ENCODE peak calls at places on chromosomes 6 and 20, in four cellular contexts. G, I, J and P are unnamed samples.

GRCh38 chr6:1379026-1379809 is 10.2 kb upstream of the FOXF2 start:
- DNase-seq in I (no peak), J (no peak), G (no peak), P (no peak)

GRCh38 chr6:37456126-37456525 is 23.1 kb downstream of the CMTR1 start:
- DNase-seq in J (no peak), I (no peak), G (no peak), P (no peak)

GRCh38 chr6:169252805-169253189 is 849 bp downstream of the THBS2 start:
- DNase-seq in J (no peak), I (no peak), G (no peak), P (no peak)

GRCh38 chr20:33545763-33546162 is 55.9 kb downstream of the CBFA2T2 start:
- DNase-seq in J (no peak), I (no peak), G (no peak), P (no peak)

GRCh38 chr6:138289739-138290138 is 71.4 kb upstream of the PBOV1 start:
- DNase-seq in J (no peak), G (peak; percentile 6), I (peak; percentile 47), P (peak; percentile 25)

GRCh38 chr6:137351890-137352289 is 132.7 kb upstream of the IFNGR1 start:
- DNase-seq in J (no peak), G (no peak), I (peak; percentile 86), P (peak; percentile 14)

GRCh38 chr6:99602519-99603420 is 3.9 kb upstream of the PRDM13 start:
- DNase-seq in J (no peak), I (no peak), G (no peak), P (no peak)

GRCh38 chr6:160348552-160349441 is 619 bp downstream of the SLC22A3 start:
- DNase-seq in I (peak; percentile 87), G (peak; percentile 51), J (no peak), P (no peak)

GRCh38 chr20:1130849-1131248 is 12.4 kb downstream of the PSMF1 start:
- DNase-seq in I (no peak), J (no peak), G (no peak), P (no peak)

GRCh38 chr6:146785001-146785585 is 186.3 kb downstream of the ADGB start:
- DNase-seq in J (no peak), G (peak; percentile 3), I (peak; percentile 36), P (peak; percentile 31)

GRCh38 chr20:47790032-47790965 is 5.0 kb upstream of the SULF2 start:
- DNase-seq in I (no peak), J (no peak), G (no peak), P (no peak)
- H3K4me1 ChIP-seq in I (peaks cover 14% of the 10 kb centered on the region), J (no peaks in the 10 kb centered on the region), G (peaks cover 22% of the 10 kb centered on the region), P (peaks cover 7% of the 10 kb centered on the region)

GRCh38 chr6:26531897-26532296 is 6.3 kb upstream of the HMGN4 start:
- DNase-seq in I (no peak), G (no peak), J (no peak), P (no peak)

GRCh38 chr6:26534681-26535465 is 3.3 kb upstream of the HMGN4 start:
- DNase-seq in J (no peak), I (peak; percentile 65), G (no peak), P (no peak)

GRCh38 chr6:26533532-26533931 is 4.6 kb upstream of the HMGN4 start:
- DNase-seq in I (no peak), J (no peak), G (no peak), P (no peak)

GRCh38 chr6:26530203-26530602 is 8.0 kb upstream of the HMGN4 start:
- DNase-seq in J (no peak), I (no peak), G (no peak), P (no peak)

GRCh38 chr6:26532699-26533523 is 5.3 kb upstream of the HMGN4 start:
- DNase-seq in I (peak; percentile 91), G (no peak), J (peak; percentile 99), P (peak; percentile 81)
- TF ChIP-seq POLR2AphosphoS2 in I (no peak), G (no peak), J (no peak), P (no peak)

GRCh38 chr20:37311710-37312355 is 22.4 kb downstream of the MANBAL start:
- DNase-seq in G (no peak), I (no peak), J (no peak), P (no peak)

GRCh38 chr20:37308098-37309050 is 18.9 kb downstream of the MANBAL start:
- DNase-seq in G (no peak), I (no peak), J (peak; percentile 84), P (no peak)

GRCh38 chr20:37310951-37311350 is 21.5 kb downstream of the MANBAL start:
- DNase-seq in J (no peak), G (no peak), I (no peak), P (no peak)

GRCh38 chr20:37309941-37310590 is 20.6 kb downstream of the MANBAL start:
- DNase-seq in J (no peak), I (no peak), G (no peak), P (no peak)

DNA sequence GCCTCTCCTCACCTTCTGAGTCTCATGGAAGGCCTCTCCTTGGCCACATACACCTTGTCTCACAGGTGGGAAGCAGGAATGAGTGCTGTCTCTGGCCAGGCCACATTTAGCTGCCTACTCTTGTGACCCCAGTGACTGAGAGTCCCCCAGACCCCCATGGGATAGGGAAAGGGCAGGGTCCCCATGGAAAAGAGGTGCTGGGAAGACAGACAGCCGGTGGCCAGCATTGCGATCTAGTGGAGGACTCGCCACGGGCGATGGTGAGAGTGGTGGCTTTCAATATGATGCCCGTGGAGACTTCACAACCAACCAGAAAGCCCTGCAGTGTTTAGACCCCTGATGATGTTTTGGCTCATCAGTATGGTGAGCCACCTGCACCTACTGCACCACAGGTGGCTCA is 19.8 kb downstream of the MANBAL start:
- DNase-seq in G (no peak), I (no peak), J (no peak), P (no peak)
- H3K4me1 ChIP-seq in G (no peaks in the 10 kb centered on the region), I (peaks cover 20% of the 10 kb centered on the region), J (peaks cover 43% of the 10 kb centered on the region), P (peaks cover 19% of the 10 kb centered on the region)

DNA sequence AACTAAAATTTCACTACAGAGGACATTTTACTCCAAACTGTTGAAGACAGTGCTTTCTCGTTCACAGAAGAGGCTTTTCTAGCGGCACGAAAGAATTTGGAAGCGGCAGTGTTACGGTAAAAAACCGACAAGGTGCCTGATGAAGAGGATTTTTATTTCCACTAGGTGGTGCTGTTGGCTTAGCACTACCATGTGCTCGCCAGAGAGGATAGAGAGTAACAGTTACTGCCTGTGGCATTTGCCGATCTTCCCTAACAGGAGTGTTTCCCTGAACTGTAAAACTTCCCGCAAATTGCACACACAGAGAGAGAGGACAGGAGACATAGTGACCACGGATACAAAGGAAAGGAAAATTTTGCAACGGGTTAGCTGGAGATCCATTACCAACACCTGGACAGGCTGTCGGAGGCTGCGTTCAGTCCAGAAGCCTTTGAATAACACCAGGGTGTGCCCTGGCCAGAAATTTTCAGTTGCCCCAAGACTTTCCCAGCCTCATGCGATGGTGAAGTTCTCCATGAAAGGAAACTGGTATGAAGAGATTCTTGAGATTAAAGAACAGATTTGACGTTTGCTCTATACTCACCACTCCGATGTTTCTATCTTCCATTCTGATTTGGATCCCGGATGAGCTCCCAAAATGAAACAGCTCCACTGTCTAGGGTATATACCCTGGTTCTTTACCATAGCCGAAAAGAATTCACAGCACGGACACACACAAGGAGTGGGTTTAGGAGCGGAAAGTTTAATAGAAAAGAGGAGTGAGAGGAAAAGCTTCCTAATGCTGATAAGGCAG is 48.1 kb downstream of the HLA-DPB1 start:
- DNase-seq in J (no peak), I (peak; percentile 55), G (peak; percentile 10), P (peak; percentile 77)
- TF ChIP-seq POLR2AphosphoS2 in J (no peak), I (no peak), G (no peak), P (no peak)

GRCh38 chr6:112956696-112957525 is 609.8 kb downstream of the RFPL4B start:
- DNase-seq in I (no peak), G (no peak), J (no peak), P (peak; percentile 78)
- H3K4me1 ChIP-seq in I (no peaks in the 10 kb centered on the region), G (no peaks in the 10 kb centered on the region), J (no peaks in the 10 kb centered on the region), P (peaks cover 13% of the 10 kb centered on the region)